ENCODE peak calls at places on chromosomes 12 and 14, in ten cellular contexts. One of them, this sample, is unnamed.

GRCh38 chr12:93634416-93634815 is 42.8 kb upstream of the CRADD start:
- DNase-seq in amniotic stem cell: no peak
- DNase-seq in KBM-7: no peak
- DNase-seq in glutamatergic neuron: no peak
- DNase-seq in HT1080: no peak
- DNase-seq in stimulated activated CD4-positive, alpha-beta T cell treated with anti-CD3 and anti-CD28 coated beads, Interleukin-1b, Interleukin-23, amount 100 ng/mL, for 1 hour: no peak
- DNase-seq in endothelial cell: no peak
- DNase-seq in left colon: no peak
- DNase-seq in pancreas: no peak
- DNase-seq in RWPE1: no peak
- DNase-seq in this sample: no peak

GRCh38 chr14:30874999-30875787 is 834 bp downstream of the COCH start:
- DNase-seq in amniotic stem cell: no peak
- DNase-seq in KBM-7: no peak
- DNase-seq in glutamatergic neuron: no peak
- DNase-seq in HT1080: no peak
- DNase-seq in stimulated activated CD4-positive, alpha-beta T cell treated with anti-CD3 and anti-CD28 coated beads, Interleukin-1b, Interleukin-23, amount 100 ng/mL, for 1 hour: no peak
- DNase-seq in endothelial cell: peak
- DNase-seq in left colon: no peak
- DNase-seq in pancreas: no peak
- DNase-seq in RWPE1: no peak
- DNase-seq in this sample: no peak

GRCh38 chr14:28760431-28760996 is 6.1 kb upstream of the FOXG1 start:
- DNase-seq in amniotic stem cell: no peak
- DNase-seq in KBM-7: no peak
- DNase-seq in glutamatergic neuron: no peak
- DNase-seq in HT1080: no peak
- DNase-seq in stimulated activated CD4-positive, alpha-beta T cell treated with anti-CD3 and anti-CD28 coated beads, Interleukin-1b, Interleukin-23, amount 100 ng/mL, for 1 hour: no peak
- DNase-seq in endothelial cell: no peak
- DNase-seq in left colon: no peak
- DNase-seq in pancreas: no peak
- DNase-seq in RWPE1: no peak
- DNase-seq in this sample: no peak

GRCh38 chr14:65241125-65241752 is 138.9 kb upstream of the MAX start:
- DNase-seq in amniotic stem cell: no peak
- DNase-seq in KBM-7: no peak
- DNase-seq in glutamatergic neuron: no peak
- DNase-seq in HT1080: no peak
- DNase-seq in stimulated activated CD4-positive, alpha-beta T cell treated with anti-CD3 and anti-CD28 coated beads, Interleukin-1b, Interleukin-23, amount 100 ng/mL, for 1 hour: no peak
- DNase-seq in endothelial cell: no peak
- DNase-seq in left colon: no peak
- DNase-seq in pancreas: no peak
- DNase-seq in RWPE1: no peak
- DNase-seq in this sample: no peak

GRCh38 chr12:79407671-79408622 is 282.8 kb downstream of the PAWR start:
- DNase-seq in amniotic stem cell: peak
- DNase-seq in KBM-7: peak
- DNase-seq in glutamatergic neuron: peak
- DNase-seq in HT1080: peak
- DNase-seq in stimulated activated CD4-positive, alpha-beta T cell treated with anti-CD3 and anti-CD28 coated beads, Interleukin-1b, Interleukin-23, amount 100 ng/mL, for 1 hour: no peak
- DNase-seq in endothelial cell: peak
- DNase-seq in left colon: peak
- DNase-seq in pancreas: peak
- DNase-seq in RWPE1: peak
- DNase-seq in this sample: peak

GRCh38 chr12:6460751-6461371 is 9.0 kb downstream of the TAPBPL start:
- DNase-seq in amniotic stem cell: no peak
- DNase-seq in KBM-7: no peak
- DNase-seq in glutamatergic neuron: no peak
- DNase-seq in HT1080: no peak
- DNase-seq in stimulated activated CD4-positive, alpha-beta T cell treated with anti-CD3 and anti-CD28 coated beads, Interleukin-1b, Interleukin-23, amount 100 ng/mL, for 1 hour: no peak
- DNase-seq in endothelial cell: no peak
- DNase-seq in left colon: no peak
- DNase-seq in pancreas: no peak
- DNase-seq in RWPE1: no peak
- DNase-seq in this sample: no peak

GRCh38 chr12:2334291-2335088 is 281.7 kb downstream of the CACNA1C start:
- DNase-seq in amniotic stem cell: no peak
- DNase-seq in KBM-7: no peak
- DNase-seq in glutamatergic neuron: no peak
- DNase-seq in HT1080: no peak
- DNase-seq in stimulated activated CD4-positive, alpha-beta T cell treated with anti-CD3 and anti-CD28 coated beads, Interleukin-1b, Interleukin-23, amount 100 ng/mL, for 1 hour: no peak
- DNase-seq in endothelial cell: no peak
- DNase-seq in left colon: no peak
- DNase-seq in pancreas: no peak
- DNase-seq in RWPE1: no peak
- DNase-seq in this sample: no peak

GRCh38 chr12:50753232-50753769 is 10.6 kb upstream of the ATF1 start:
- DNase-seq in amniotic stem cell: no peak
- DNase-seq in KBM-7: no peak
- DNase-seq in glutamatergic neuron: no peak
- DNase-seq in HT1080: no peak
- DNase-seq in stimulated activated CD4-positive, alpha-beta T cell treated with anti-CD3 and anti-CD28 coated beads, Interleukin-1b, Interleukin-23, amount 100 ng/mL, for 1 hour: no peak
- DNase-seq in endothelial cell: no peak
- DNase-seq in left colon: no peak
- DNase-seq in pancreas: no peak
- DNase-seq in RWPE1: no peak
- DNase-seq in this sample: no peak

GRCh38 chr12:99658950-99659349 is 11.4 kb downstream of the GARIN6 start:
- DNase-seq in amniotic stem cell: no peak
- DNase-seq in KBM-7: no peak
- DNase-seq in glutamatergic neuron: no peak
- DNase-seq in HT1080: no peak
- DNase-seq in stimulated activated CD4-positive, alpha-beta T cell treated with anti-CD3 and anti-CD28 coated beads, Interleukin-1b, Interleukin-23, amount 100 ng/mL, for 1 hour: no peak
- DNase-seq in endothelial cell: no peak
- DNase-seq in left colon: no peak
- DNase-seq in pancreas: no peak
- DNase-seq in RWPE1: no peak
- DNase-seq in this sample: no peak

GRCh38 chr14:77022219-77022852 is 6.2 kb downstream of the IRF2BPL start:
- DNase-seq in amniotic stem cell: no peak
- DNase-seq in KBM-7: no peak
- DNase-seq in glutamatergic neuron: no peak
- DNase-seq in HT1080: no peak
- DNase-seq in stimulated activated CD4-positive, alpha-beta T cell treated with anti-CD3 and anti-CD28 coated beads, Interleukin-1b, Interleukin-23, amount 100 ng/mL, for 1 hour: no peak
- DNase-seq in endothelial cell: no peak
- DNase-seq in left colon: peak
- DNase-seq in pancreas: no peak
- DNase-seq in RWPE1: no peak
- DNase-seq in this sample: no peak

GRCh38 chr14:51490205-51490604 is 161.5 kb upstream of the FRMD6 start:
- DNase-seq in amniotic stem cell: no peak
- DNase-seq in KBM-7: no peak
- DNase-seq in glutamatergic neuron: no peak
- DNase-seq in HT1080: no peak
- DNase-seq in stimulated activated CD4-positive, alpha-beta T cell treated with anti-CD3 and anti-CD28 coated beads, Interleukin-1b, Interleukin-23, amount 100 ng/mL, for 1 hour: no peak
- DNase-seq in endothelial cell: no peak
- DNase-seq in left colon: no peak
- DNase-seq in pancreas: no peak
- DNase-seq in RWPE1: no peak
- DNase-seq in this sample: no peak

GRCh38 chr14:22518073-22518472 is 71.0 kb downstream of the DAD1 start:
- DNase-seq in amniotic stem cell: no peak
- DNase-seq in KBM-7: no peak
- DNase-seq in glutamatergic neuron: no peak
- DNase-seq in HT1080: no peak
- DNase-seq in stimulated activated CD4-positive, alpha-beta T cell treated with anti-CD3 and anti-CD28 coated beads, Interleukin-1b, Interleukin-23, amount 100 ng/mL, for 1 hour: no peak
- DNase-seq in endothelial cell: no peak
- DNase-seq in left colon: no peak
- DNase-seq in pancreas: no peak
- DNase-seq in RWPE1: no peak
- DNase-seq in this sample: no peak